ENCODE peak calls at places on chromosome 14, in five cellular contexts. J is H54, U is T follicular helper cell, G is KG1, W is frontal cortex. N is an unnamed sample.

GRCh38 chr14:66495214-66496098 is 9.3 kb downstream of the CCDC196 start:
- DNase-seq in U (no peak), G (peak), J (no peak), W (peak), N (peak)

GRCh38 chr14:93044116-93044515 is 71.6 kb downstream of the ITPK1 start:
- DNase-seq in W (no peak), U (no peak), G (no peak), J (no peak), N (peak)

GRCh38 chr14:99604766-99605298 is 825 bp upstream of the CCDC85C start:
- DNase-seq in U (no peak), J (peak), G (no peak), W (peak), N (no peak)

GRCh38 chr14:74333909-74334308 is 14.4 kb upstream of the VRTN start:
- DNase-seq in U (no peak), W (no peak), J (no peak), G (no peak), N (no peak)

GRCh38 chr14:95365401-95365800 is 45.7 kb upstream of the CLMN start:
- DNase-seq in G (no peak), U (no peak), J (no peak), W (no peak), N (no peak)

GRCh38 chr14:88189040-88189839 is 133.8 kb downstream of the KCNK10 start:
- DNase-seq in J (peak), U (peak), W (peak), G (peak), N (peak)

GRCh38 chr14:68796418-68797101 is 3.7 kb upstream of the ZFP36L1 start:
- DNase-seq in U (no peak), W (no peak), G (no peak), J (no peak), N (no peak)

GRCh38 chr14:70808402-70809237 is 693 bp downstream of the MAP3K9 start:
- DNase-seq in W (no peak), J (peak), U (peak), G (no peak), N (no peak)

GRCh38 chr14:24329736-24330135 is 5.1 kb downstream of the ADCY4 start:
- DNase-seq in J (no peak), G (no peak), W (no peak), U (no peak), N (no peak)

GRCh38 chr14:92121207-92121669 is 268 bp downstream of the NDUFB1 start:
- DNase-seq in U (no peak), W (peak), G (no peak), J (peak), N (no peak)

GRCh38 chr14:68174446-68174845 is 354.9 kb downstream of the RAD51B start:
- DNase-seq in W (no peak), G (no peak), U (no peak), J (no peak), N (no peak)

GRCh38 chr14:72142328-72142727 is 210.1 kb downstream of the RGS6 start:
- DNase-seq in U (no peak), J (no peak), G (no peak), W (no peak), N (no peak)

GRCh38 chr14:24339284-24340151 is at the start of gene RIPK3:
- DNase-seq in J (no peak), G (no peak), U (peak), W (no peak), N (no peak)

GRCh38 chr14:60616326-60617044 is 32.8 kb downstream of the SIX1 start:
- DNase-seq in J (no peak), W (no peak), G (no peak), U (no peak), N (no peak)

GRCh38 chr14:20658246-20658645 is 16.8 kb upstream of the OR6S1 start:
- DNase-seq in W (no peak), G (no peak), U (no peak), J (no peak), N (no peak)

GRCh38 chr14:39568809-39569538 is 136.7 kb upstream of the FBXO33 start:
- DNase-seq in G (no peak), U (no peak), J (no peak), W (no peak), N (no peak)

GRCh38 chr14:51726166-51726899 is 74.6 kb downstream of the FRMD6 start:
- DNase-seq in G (no peak), U (no peak), J (no peak), W (no peak), N (no peak)

GRCh38 chr14:28767239-28767850 is 758 bp downstream of the FOXG1 start:
- DNase-seq in J (no peak), U (no peak), W (no peak), G (no peak), N (no peak)

GRCh38 chr14:67396381-67396965 is 15.5 kb downstream of the PLEK2 start:
- DNase-seq in U (no peak), G (no peak), W (no peak), J (no peak), N (no peak)

GRCh38 chr14:95530461-95531170 is 4.2 kb upstream of the GLRX5 start:
- DNase-seq in G (no peak), J (no peak), U (no peak), W (no peak), N (no peak)

GRCh38 chr14:97106166-97106565 is 309.0 kb downstream of the VRK1 start:
- DNase-seq in W (no peak), J (no peak), U (no peak), G (no peak), N (no peak)